ENCODE peak calls at places on chromosomes 13 and 19, in six cellular contexts. One of them, this sample, is unnamed.

GRCh38 chr13:61276401-61276800 is 139.2 kb downstream of the PCDH20 start:
- DNase-seq in choroid plexus epithelial cell: no peak
- DNase-seq in tibial artery: no peak
- DNase-seq in spleen: no peak
- DNase-seq in GM12865: no peak
- DNase-seq in tibial nerve: no peak
- DNase-seq in this sample: no peak

GRCh38 chr13:76522083-76522755 is 364.0 kb downstream of the KCTD12 start:
- DNase-seq in choroid plexus epithelial cell: peak
- DNase-seq in tibial artery: no peak
- DNase-seq in spleen: peak
- DNase-seq in GM12865: no peak
- DNase-seq in tibial nerve: no peak
- DNase-seq in this sample: no peak

GRCh38 chr19:2554856-2555255 is 78.9 kb downstream of the GADD45B start:
- DNase-seq in choroid plexus epithelial cell: peak
- DNase-seq in tibial artery: peak
- DNase-seq in spleen: peak
- DNase-seq in GM12865: no peak
- DNase-seq in tibial nerve: no peak
- DNase-seq in this sample: no peak

GRCh38 chr13:46359731-46360130 is 27.3 kb downstream of the RUBCNL start:
- DNase-seq in choroid plexus epithelial cell: peak
- DNase-seq in tibial artery: no peak
- DNase-seq in spleen: no peak
- DNase-seq in GM12865: no peak
- DNase-seq in tibial nerve: no peak
- DNase-seq in this sample: no peak

GRCh38 chr13:94842901-94843300 is 130.6 kb upstream of the SOX21 start:
- DNase-seq in choroid plexus epithelial cell: no peak
- DNase-seq in tibial artery: no peak
- DNase-seq in spleen: no peak
- DNase-seq in GM12865: no peak
- DNase-seq in tibial nerve: no peak
- DNase-seq in this sample: no peak

GRCh38 chr19:38654478-38655079 is 7.1 kb downstream of the ACTN4 start:
- DNase-seq in choroid plexus epithelial cell: no peak
- DNase-seq in tibial artery: no peak
- DNase-seq in spleen: no peak
- DNase-seq in GM12865: no peak
- DNase-seq in tibial nerve: no peak
- DNase-seq in this sample: no peak

GRCh38 chr19:7418575-7418974 is 69.8 kb downstream of the ARHGEF18 start:
- DNase-seq in choroid plexus epithelial cell: no peak
- DNase-seq in tibial artery: no peak
- DNase-seq in spleen: no peak
- DNase-seq in GM12865: no peak
- DNase-seq in tibial nerve: no peak
- DNase-seq in this sample: no peak

GRCh38 chr13:94706854-94707399 is 5.4 kb downstream of the SOX21 start:
- DNase-seq in choroid plexus epithelial cell: no peak
- DNase-seq in tibial artery: no peak
- DNase-seq in spleen: no peak
- DNase-seq in GM12865: no peak
- DNase-seq in tibial nerve: no peak
- DNase-seq in this sample: no peak

GRCh38 chr13:87798536-87798935 is 127.4 kb downstream of the SLITRK5 start:
- DNase-seq in choroid plexus epithelial cell: no peak
- DNase-seq in tibial artery: no peak
- DNase-seq in spleen: no peak
- DNase-seq in GM12865: no peak
- DNase-seq in tibial nerve: no peak
- DNase-seq in this sample: no peak

GRCh38 chr19:10158071-10158470 is 36.7 kb downstream of the DNMT1 start:
- DNase-seq in choroid plexus epithelial cell: no peak
- DNase-seq in tibial artery: no peak
- DNase-seq in spleen: no peak
- DNase-seq in GM12865: no peak
- DNase-seq in tibial nerve: no peak
- DNase-seq in this sample: no peak

GRCh38 chr13:91172160-91172559 is 175.3 kb upstream of the MIR17HG start:
- DNase-seq in choroid plexus epithelial cell: no peak
- DNase-seq in tibial artery: no peak
- DNase-seq in spleen: no peak
- DNase-seq in GM12865: no peak
- DNase-seq in tibial nerve: no peak
- DNase-seq in this sample: no peak

GRCh38 chr13:109162248-109163051 is 533.0 kb downstream of the MYO16 start:
- DNase-seq in choroid plexus epithelial cell: no peak
- DNase-seq in tibial artery: no peak
- DNase-seq in spleen: no peak
- DNase-seq in GM12865: peak
- DNase-seq in tibial nerve: no peak
- DNase-seq in this sample: peak

GRCh38 chr13:99886706-99887105 is 84.9 kb downstream of the ZIC5 start:
- DNase-seq in choroid plexus epithelial cell: no peak
- DNase-seq in tibial artery: no peak
- DNase-seq in spleen: no peak
- DNase-seq in GM12865: no peak
- DNase-seq in tibial nerve: no peak
- DNase-seq in this sample: no peak

GRCh38 chr13:110097013-110097412 is 209.9 kb downstream of the COL4A1 start:
- DNase-seq in choroid plexus epithelial cell: peak
- DNase-seq in tibial artery: no peak
- DNase-seq in spleen: no peak
- DNase-seq in GM12865: no peak
- DNase-seq in tibial nerve: no peak
- DNase-seq in this sample: no peak

GRCh38 chr19:7863971-7864718 is 10.0 kb downstream of the PRR36 start:
- DNase-seq in choroid plexus epithelial cell: no peak
- DNase-seq in tibial artery: no peak
- DNase-seq in spleen: no peak
- DNase-seq in GM12865: no peak
- DNase-seq in tibial nerve: no peak
- DNase-seq in this sample: no peak

GRCh38 chr19:51338563-51339312 is 3.2 kb downstream of the VSIG10L start:
- DNase-seq in choroid plexus epithelial cell: peak
- DNase-seq in tibial artery: peak
- DNase-seq in spleen: peak
- DNase-seq in GM12865: peak
- DNase-seq in tibial nerve: peak
- DNase-seq in this sample: peak

GRCh38 chr19:17861542-17862402 is 2.1 kb downstream of the RPL18A start:
- DNase-seq in choroid plexus epithelial cell: no peak
- DNase-seq in tibial artery: no peak
- DNase-seq in spleen: no peak
- DNase-seq in GM12865: no peak
- DNase-seq in tibial nerve: no peak
- DNase-seq in this sample: no peak

GRCh38 chr19:15101479-15102082 is 5.6 kb upstream of the SYDE1 start:
- DNase-seq in choroid plexus epithelial cell: peak
- DNase-seq in tibial artery: no peak
- DNase-seq in spleen: no peak
- DNase-seq in GM12865: peak
- DNase-seq in tibial nerve: peak
- DNase-seq in this sample: no peak

GRCh38 chr19:17441241-17442135 is 7.0 kb downstream of the TMEM221 start:
- DNase-seq in choroid plexus epithelial cell: peak
- DNase-seq in tibial artery: no peak
- DNase-seq in spleen: no peak
- DNase-seq in GM12865: peak
- DNase-seq in tibial nerve: no peak
- DNase-seq in this sample: no peak

GRCh38 chr13:83286737-83287136 is 595.5 kb downstream of the SLITRK1 start:
- DNase-seq in choroid plexus epithelial cell: peak
- DNase-seq in tibial artery: no peak
- DNase-seq in spleen: no peak
- DNase-seq in GM12865: no peak
- DNase-seq in tibial nerve: no peak
- DNase-seq in this sample: no peak

GRCh38 chr13:93146584-93147292 is 79.9 kb upstream of the GPC6 start:
- DNase-seq in choroid plexus epithelial cell: peak
- DNase-seq in tibial artery: no peak
- DNase-seq in spleen: no peak
- DNase-seq in GM12865: no peak
- DNase-seq in tibial nerve: no peak
- DNase-seq in this sample: no peak

GRCh38 chr19:18219911-18220631 is 6.2 kb downstream of the PDE4C start:
- DNase-seq in choroid plexus epithelial cell: no peak
- DNase-seq in tibial artery: no peak
- DNase-seq in spleen: no peak
- DNase-seq in GM12865: no peak
- DNase-seq in tibial nerve: no peak
- DNase-seq in this sample: no peak

GRCh38 chr19:18292460-18292809 is 11.0 kb upstream of the JUND start:
- DNase-seq in choroid plexus epithelial cell: no peak
- DNase-seq in tibial artery: no peak
- DNase-seq in spleen: no peak
- DNase-seq in GM12865: no peak
- DNase-seq in tibial nerve: no peak
- DNase-seq in this sample: no peak

GRCh38 chr13:110716235-110716505 is 2.7 kb downstream of the ING1 start:
- DNase-seq in choroid plexus epithelial cell: peak
- DNase-seq in tibial artery: peak
- DNase-seq in spleen: no peak
- DNase-seq in GM12865: peak
- DNase-seq in tibial nerve: peak
- DNase-seq in this sample: no peak

GRCh38 chr13:105971720-105972119 is 563.7 kb downstream of the EFNB2 start:
- DNase-seq in choroid plexus epithelial cell: no peak
- DNase-seq in tibial artery: no peak
- DNase-seq in spleen: no peak
- DNase-seq in GM12865: no peak
- DNase-seq in tibial nerve: no peak
- DNase-seq in this sample: no peak

GRCh38 chr13:99575376-99575775 is 74.1 kb downstream of the TM9SF2 start:
- DNase-seq in choroid plexus epithelial cell: no peak
- DNase-seq in tibial artery: no peak
- DNase-seq in spleen: no peak
- DNase-seq in GM12865: no peak
- DNase-seq in tibial nerve: no peak
- DNase-seq in this sample: no peak

GRCh38 chr19:28586501-28586900 is 626.5 kb downstream of the UQCRFS1 start:
- DNase-seq in choroid plexus epithelial cell: no peak
- DNase-seq in tibial artery: no peak
- DNase-seq in spleen: no peak
- DNase-seq in GM12865: no peak
- DNase-seq in tibial nerve: no peak
- DNase-seq in this sample: no peak

GRCh38 chr13:110705356-110705825 is 525 bp downstream of the CARS2 start:
- DNase-seq in choroid plexus epithelial cell: no peak
- DNase-seq in tibial artery: no peak
- DNase-seq in spleen: no peak
- DNase-seq in GM12865: no peak
- DNase-seq in tibial nerve: no peak
- DNase-seq in this sample: no peak

GRCh38 chr13:61410669-61411297 is 4.9 kb downstream of the PCDH20 start:
- DNase-seq in choroid plexus epithelial cell: peak
- DNase-seq in tibial artery: no peak
- DNase-seq in spleen: no peak
- DNase-seq in GM12865: peak
- DNase-seq in tibial nerve: no peak
- DNase-seq in this sample: no peak

GRCh38 chr13:110832531-110832930 is 82.3 kb downstream of the ANKRD10 start:
- DNase-seq in choroid plexus epithelial cell: no peak
- DNase-seq in tibial artery: no peak
- DNase-seq in spleen: no peak
- DNase-seq in GM12865: no peak
- DNase-seq in tibial nerve: no peak
- DNase-seq in this sample: no peak

GRCh38 chr13:41649659-41650058 is 192.3 kb downstream of the RGCC start:
- DNase-seq in choroid plexus epithelial cell: peak
- DNase-seq in tibial artery: no peak
- DNase-seq in spleen: no peak
- DNase-seq in GM12865: no peak
- DNase-seq in tibial nerve: no peak
- DNase-seq in this sample: no peak
- TF ChIP-seq CTCF in choroid plexus epithelial cell: peak
- TF ChIP-seq CTCF in tibial artery: no peak
- TF ChIP-seq CTCF in spleen: no peak
- TF ChIP-seq CTCF in GM12865: no peak
- TF ChIP-seq CTCF in tibial nerve: no peak
- TF ChIP-seq CTCF in this sample: no peak

GRCh38 chr13:44978328-44978727 is 10.9 kb downstream of the NUFIP1 start:
- DNase-seq in choroid plexus epithelial cell: no peak
- DNase-seq in tibial artery: no peak
- DNase-seq in spleen: no peak
- DNase-seq in GM12865: no peak
- DNase-seq in tibial nerve: no peak
- DNase-seq in this sample: no peak
- TF ChIP-seq CTCF in choroid plexus epithelial cell: no peak
- TF ChIP-seq CTCF in tibial artery: no peak
- TF ChIP-seq CTCF in spleen: no peak
- TF ChIP-seq CTCF in GM12865: peak
- TF ChIP-seq CTCF in tibial nerve: no peak
- TF ChIP-seq CTCF in this sample: no peak

DNA sequence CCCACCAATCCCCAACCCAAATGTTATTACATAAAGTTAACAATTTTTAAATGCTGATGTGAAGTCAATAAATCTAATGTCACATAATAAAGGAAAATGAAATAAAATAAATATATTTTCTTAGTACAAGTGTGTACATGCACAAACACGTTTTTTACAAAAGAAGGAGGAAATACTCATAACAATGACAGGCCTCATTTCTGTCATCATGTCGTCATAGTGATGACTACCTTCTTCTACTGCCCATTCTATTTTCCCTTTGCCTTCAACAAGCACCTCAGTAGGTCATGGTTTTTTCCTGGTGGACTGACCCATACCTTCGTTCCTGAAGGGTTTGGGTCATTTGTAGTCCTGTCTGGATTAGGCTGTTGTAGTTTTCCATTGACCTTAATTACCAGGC is 185.3 kb upstream of the IPO5 start:
- DNase-seq in choroid plexus epithelial cell: no peak
- DNase-seq in tibial artery: no peak
- DNase-seq in spleen: no peak
- DNase-seq in GM12865: no peak
- DNase-seq in tibial nerve: no peak
- DNase-seq in this sample: no peak
- TF ChIP-seq CTCF in choroid plexus epithelial cell: no peak
- TF ChIP-seq CTCF in tibial artery: no peak
- TF ChIP-seq CTCF in spleen: no peak
- TF ChIP-seq CTCF in GM12865: no peak
- TF ChIP-seq CTCF in tibial nerve: no peak
- TF ChIP-seq CTCF in this sample: no peak

DNA sequence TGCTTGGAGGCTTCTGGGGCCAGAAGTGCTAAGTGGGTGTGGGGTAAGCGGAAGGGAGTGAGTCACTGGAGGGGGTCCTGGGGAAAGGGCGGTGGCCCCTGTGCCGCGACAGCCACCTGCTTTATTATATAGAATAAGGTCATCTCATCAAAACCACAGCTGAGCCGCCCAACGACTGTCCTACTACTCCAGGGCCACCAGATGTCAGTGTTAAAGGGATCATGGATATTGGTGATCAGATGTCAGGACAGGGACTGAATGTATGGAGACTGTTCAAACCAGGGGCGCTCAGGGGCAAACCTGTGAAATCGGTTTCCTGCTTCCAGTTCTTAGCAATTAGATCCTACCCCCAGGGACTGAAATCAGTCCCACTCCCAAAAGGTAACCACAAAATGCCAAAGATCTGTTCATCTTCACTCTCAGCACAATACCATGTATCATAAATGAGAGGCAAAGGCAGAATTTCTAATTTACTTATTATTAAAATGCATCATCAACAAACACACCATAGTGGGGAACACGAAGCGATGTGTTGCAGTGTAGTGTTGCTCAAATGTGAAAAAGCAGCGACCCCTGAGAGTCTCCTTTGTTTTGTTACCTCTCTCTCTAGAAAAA is 24.5 kb downstream of the ARL11 start:
- DNase-seq in choroid plexus epithelial cell: peak
- DNase-seq in tibial artery: no peak
- DNase-seq in spleen: no peak
- DNase-seq in GM12865: peak
- DNase-seq in tibial nerve: peak
- DNase-seq in this sample: no peak
- TF ChIP-seq CTCF in choroid plexus epithelial cell: peak
- TF ChIP-seq CTCF in tibial artery: peak
- TF ChIP-seq CTCF in spleen: peak
- TF ChIP-seq CTCF in GM12865: peak
- TF ChIP-seq CTCF in tibial nerve: peak
- TF ChIP-seq CTCF in this sample: no peak